ENCODE peak calls at places on chromosomes 11 and 22, in seven cellular contexts. W is coronary artery, H is islet precursor cell, R is H9, I is AG08396, J is skeletal muscle cell, Z is M059J. G is an unnamed sample.

GRCh38 chr22:35938226-35938625 is 90.4 kb downstream of the RBFOX2 start:
- DNase-seq in I (no peak), Z (no peak), H (no peak), J (no peak), W (no peak), R (no peak), G (peak)

GRCh38 chr11:127521413-127521812 is 520.8 kb upstream of the KIRREL3 start:
- DNase-seq in R (no peak), Z (peak), H (no peak), W (no peak), J (no peak), I (peak), G (no peak)

GRCh38 chr11:67594480-67594879 is 10.9 kb downstream of the GSTP1 start:
- DNase-seq in W (no peak), Z (no peak), J (no peak), H (no peak), R (no peak), I (no peak), G (no peak)

GRCh38 chr22:27637604-27638003 is 164.0 kb downstream of the MN1 start:
- DNase-seq in J (no peak), W (no peak), H (no peak), Z (peak), I (peak), R (no peak), G (peak)

GRCh38 chr22:30309981-30310672 is 16.6 kb downstream of the TBC1D10A start:
- DNase-seq in Z (no peak), R (no peak), J (no peak), W (no peak), I (peak), H (no peak), G (peak)

GRCh38 chr11:66317322-66317765 is 500 bp upstream of the CD248 start:
- DNase-seq in Z (no peak), R (no peak), W (no peak), J (peak), H (no peak), I (peak), G (peak)

GRCh38 chr22:22520667-22521602 is 865 bp upstream of the ZNF280A start:
- DNase-seq in J (no peak), I (no peak), W (no peak), R (no peak), H (no peak), Z (peak), G (no peak)

GRCh38 chr11:45724145-45724544 is 58.7 kb upstream of the CHST1 start:
- DNase-seq in J (no peak), Z (no peak), H (no peak), I (no peak), R (peak), W (no peak), G (no peak)

GRCh38 chr11:32088117-32088941 is 2.5 kb upstream of the RCN1 start:
- DNase-seq in H (no peak), R (no peak), I (peak), Z (peak), J (peak), W (peak), G (peak)

GRCh38 chr11:63573881-63574855 is 11.0 kb upstream of the PLAAT2 start:
- DNase-seq in H (peak), I (peak), R (peak), W (no peak), J (peak), Z (peak), G (peak)

GRCh38 chr22:30314918-30315317 is 11.8 kb downstream of the TBC1D10A start:
- DNase-seq in H (peak), R (no peak), W (no peak), Z (peak), I (no peak), J (no peak), G (no peak)

GRCh38 chr11:44814881-44815592 is 88.3 kb downstream of the TSPAN18 start:
- DNase-seq in I (peak), W (no peak), R (no peak), Z (peak), H (no peak), J (peak), G (peak)

GRCh38 chr11:89495951-89496350 is 4.8 kb upstream of the NOX4 start:
- DNase-seq in H (peak), Z (peak), W (no peak), J (peak), R (no peak), I (peak), G (peak)

GRCh38 chr11:67441082-67441683 is 2.1 kb downstream of the CORO1B start:
- DNase-seq in I (no peak), R (no peak), W (no peak), Z (no peak), J (no peak), H (no peak), G (no peak)

GRCh38 chr11:64660205-64660604 is 62.8 kb downstream of the NRXN2 start:
- DNase-seq in I (no peak), H (no peak), J (no peak), Z (no peak), R (no peak), W (no peak), G (no peak)

GRCh38 chr11:26905368-26905767 is 88.5 kb upstream of the FIBIN start:
- DNase-seq in R (peak), H (peak), Z (peak), W (no peak), J (no peak), I (peak), G (peak)

G was measured in AG08395.